ENCODE peak calls at places on chromosomes 13 and 19, in eight cellular contexts. G is ascending aorta, T is cardiac muscle cell, S is fibroblast of lung, Q is GM12864, V is cardiac fibroblast, X is mesothelial cell of epicardium, E is WTC11. I is an unnamed sample.

GRCh38 chr19:3211191-3211590 is 13.3 kb upstream of the CELF5 start:
- DNase-seq in G (no peak), T (no peak), S (no peak), Q (no peak), V (no peak), X (no peak), E (no peak), I (no peak)

GRCh38 chr13:109074436-109074835 is 445.0 kb downstream of the MYO16 start:
- DNase-seq in G (no peak), T (no peak), S (no peak), Q (no peak), V (no peak), X (no peak), E (no peak), I (no peak)

GRCh38 chr19:55673889-55674288 is 1.1 kb upstream of the EPN1 start:
- DNase-seq in G (no peak), T (no peak), S (no peak), Q (no peak), V (no peak), X (no peak), E (no peak), I (no peak)

GRCh38 chr13:109584844-109585361 is 201.5 kb downstream of the IRS2 start:
- DNase-seq in G (no peak), T (no peak), S (no peak), Q (no peak), V (no peak), X (no peak), E (no peak), I (no peak)

GRCh38 chr13:79401259-79402071 is 4.6 kb downstream of the RBM26 start:
- DNase-seq in G (no peak), T (no peak), S (no peak), Q (no peak), V (no peak), X (no peak), E (no peak), I (no peak)

GRCh38 chr13:102651392-102651791 is 43.5 kb downstream of the METTL21C start:
- DNase-seq in G (no peak), T (peak; percentile 21), S (peak; percentile 65), Q (no peak), V (peak; percentile 57), X (no peak), E (no peak), I (no peak)

GRCh38 chr19:40567750-40568494 is 8.8 kb upstream of the SHKBP1 start:
- DNase-seq in G (no peak), T (no peak), S (no peak), Q (no peak), V (no peak), X (no peak), E (peak; percentile 62), I (no peak)

GRCh38 chr13:67557642-67558241 is 327.6 kb upstream of the PCDH9 start:
- DNase-seq in G (no peak), T (no peak), S (peak; percentile 24), Q (no peak), V (no peak), X (no peak), E (no peak), I (no peak)

GRCh38 chr13:94617389-94618000 is 15.8 kb downstream of the GPR180 start:
- DNase-seq in G (no peak), T (peak; percentile 37), S (peak; percentile 47), Q (no peak), V (peak; percentile 36), X (no peak), E (no peak), I (no peak)

GRCh38 chr19:48812094-48812929 is 1.5 kb upstream of the BCAT2 start:
- DNase-seq in G (peak; percentile 66), T (peak; percentile 88), S (peak; percentile 80), Q (no peak), V (peak; percentile 38), X (peak; percentile 66), E (peak; percentile 92), I (peak; percentile 46)
- TF ChIP-seq CTCF in G (no peak), T (no peak), S (no peak), Q (no peak), V (no peak), X (no peak), E (no peak), I (no peak)

GRCh38 chr19:34774857-34775256 is 1.8 kb upstream of the ZNF599 start:
- DNase-seq in G (no peak), T (no peak), S (no peak), Q (no peak), V (no peak), X (no peak), E (no peak), I (no peak)

GRCh38 chr19:34773555-34773864 is 495 bp upstream of the ZNF599 start:
- DNase-seq in G (no peak), T (no peak), S (no peak), Q (no peak), V (no peak), X (no peak), E (no peak), I (no peak)

GRCh38 chr19:34767967-34768366 is 5.0 kb downstream of the ZNF599 start:
- DNase-seq in G (no peak), T (no peak), S (no peak), Q (no peak), V (no peak), X (no peak), E (no peak), I (no peak)

GRCh38 chr19:34778342-34778741 is 5.3 kb upstream of the ZNF599 start:
- DNase-seq in G (no peak), T (no peak), S (no peak), Q (no peak), V (no peak), X (no peak), E (no peak), I (no peak)

DNA sequence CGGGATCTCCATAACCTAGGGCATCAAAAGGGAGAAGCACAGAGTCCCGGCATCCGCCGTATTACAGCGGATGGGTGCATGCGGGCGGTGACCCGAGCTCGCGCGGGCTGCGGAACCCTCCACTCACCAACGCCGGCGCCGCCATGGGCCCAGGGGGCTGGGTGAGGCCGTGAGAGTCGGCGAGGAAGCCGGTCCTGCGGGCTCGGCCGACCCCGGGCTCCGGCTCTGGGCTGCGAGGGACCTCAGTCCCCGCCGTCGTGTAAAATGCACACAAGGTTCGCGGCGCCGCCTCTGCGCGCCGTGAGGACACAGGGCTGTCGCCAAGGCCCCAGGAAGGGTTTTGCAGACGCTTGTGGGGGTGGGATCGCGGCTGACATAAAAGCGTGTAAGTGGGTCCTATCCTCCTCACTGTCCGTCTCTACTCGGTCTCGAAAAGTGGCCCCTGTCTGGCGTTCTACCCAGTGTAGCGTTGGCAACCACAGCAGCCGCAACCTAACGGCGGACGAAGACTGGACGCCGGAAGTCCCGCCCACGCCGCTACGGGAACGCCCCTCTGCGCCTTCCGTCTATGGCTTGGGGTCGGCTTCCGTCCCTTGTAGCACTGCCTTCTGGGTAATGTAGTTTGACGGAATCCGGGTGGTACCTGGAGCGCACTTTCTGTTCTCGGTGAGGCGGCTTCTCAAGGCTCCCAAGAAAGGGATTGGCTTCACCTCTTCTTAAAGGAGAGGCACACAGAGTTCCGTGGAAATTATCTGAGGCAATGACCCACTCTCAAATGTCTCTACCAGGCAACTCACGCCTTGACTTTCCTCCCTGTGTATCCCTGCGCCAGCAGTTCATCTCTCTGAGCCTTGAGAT is at the start of gene ZNF599:
- DNase-seq in G (peak; percentile 57), T (peak; percentile 94), S (peak; percentile 88), Q (peak; percentile 77), V (peak; percentile 88), X (peak; percentile 87), E (peak; percentile 92), I (peak; percentile 60)
- TF ChIP-seq CTCF in G (no peak), T (no peak), S (no peak), Q (no peak), V (no peak), X (no peak), E (no peak), I (no peak)

GRCh38 chr13:75803175-75803611 is 167.1 kb downstream of the LMO7 start:
- DNase-seq in G (no peak), T (no peak), S (no peak), Q (no peak), V (no peak), X (no peak), E (peak; percentile 55), I (no peak)

GRCh38 chr13:75798353-75799245 is 162.5 kb downstream of the LMO7 start:
- DNase-seq in G (no peak), T (peak; percentile 35), S (no peak), Q (no peak), V (peak; percentile 70), X (no peak), E (no peak), I (no peak)

GRCh38 chr13:75801388-75801787 is 165.3 kb downstream of the LMO7 start:
- DNase-seq in G (no peak), T (no peak), S (no peak), Q (no peak), V (no peak), X (no peak), E (no peak), I (no peak)

GRCh38 chr13:75802161-75802560 is 166.0 kb downstream of the LMO7 start:
- DNase-seq in G (no peak), T (no peak), S (no peak), Q (no peak), V (no peak), X (no peak), E (no peak), I (no peak)

DNA sequence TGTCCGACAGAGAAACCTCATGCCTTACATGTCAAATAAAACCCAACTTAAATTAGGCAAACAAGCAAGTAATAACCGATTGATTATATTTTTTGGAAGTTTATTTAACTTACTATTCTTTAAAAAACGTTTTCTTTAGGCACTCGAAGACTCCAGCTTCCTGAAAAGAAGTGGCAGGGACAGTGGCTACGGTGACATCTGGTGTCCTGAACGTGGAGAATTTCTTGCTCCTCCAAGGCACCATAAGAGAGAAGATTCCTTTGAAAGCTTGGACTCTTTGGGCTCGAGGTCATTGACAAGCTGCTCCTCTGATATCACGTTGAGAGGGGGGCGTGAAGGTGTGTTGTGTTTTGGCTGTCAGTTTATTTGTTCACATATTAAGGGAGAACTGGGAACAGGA is 164.4 kb downstream of the LMO7 start:
- DNase-seq in G (no peak), T (no peak), S (peak; percentile 37), Q (no peak), V (no peak), X (no peak), E (no peak), I (no peak)
- TF ChIP-seq CTCF in G (no peak), T (no peak), S (no peak), Q (no peak), V (no peak), X (no peak), E (no peak), I (no peak)

GRCh38 chr19:58153386-58153785 is 2.8 kb upstream of the ZNF329 start:
- DNase-seq in G (no peak), T (no peak), S (no peak), Q (no peak), V (no peak), X (no peak), E (no peak), I (no peak)

GRCh38 chr19:58154679-58155648 is 4.4 kb upstream of the ZNF329 start:
- DNase-seq in G (peak; percentile 77), T (peak; percentile 97), S (peak; percentile 92), Q (peak; percentile 67), V (peak; percentile 95), X (peak; percentile 99), E (peak; percentile 99), I (peak; percentile 96)

GRCh38 chr19:58145849-58146248 is 4.7 kb downstream of the ZNF329 start:
- DNase-seq in G (no peak), T (no peak), S (no peak), Q (no peak), V (no peak), X (no peak), E (no peak), I (no peak)

GRCh38 chr19:58154287-58154678 is 3.7 kb upstream of the ZNF329 start:
- DNase-seq in G (no peak), T (peak; percentile 77), S (peak; percentile 61), Q (no peak), V (peak; percentile 67), X (no peak), E (peak; percentile 13), I (peak; percentile 22)

GRCh38 chr19:58150328-58150921 is at the start of gene ZNF329:
- DNase-seq in G (peak; percentile 35), T (peak; percentile 89), S (peak; percentile 80), Q (peak; percentile 53), V (peak; percentile 86), X (peak; percentile 96), E (peak; percentile 91), I (peak; percentile 74)
- TF ChIP-seq CTCF in G (no peak), T (no peak), S (no peak), Q (no peak), V (no peak), X (no peak), E (no peak), I (no peak)